ENCODE peak calls at places on chromosomes 16 and 17, in nine cellular contexts. O, S, D, A, B, L, H, N and F are unnamed samples.
A peak's percentile ranks its signal among the peaks of the same experiment; 100 is the strongest.

GRCh38 chr17:20189322-20189721 is 180.2 kb downstream of the SPECC1 start:
- DNase-seq in O (no peak), S (no peak), D (peak; percentile 85), A (no peak), B (no peak), L (no peak), H (peak; percentile 47), N (no peak), F (no peak)

GRCh38 chr16:86758932-86759331 is 180.6 kb downstream of the FOXL1 start:
- DNase-seq in O (no peak), S (no peak), D (no peak), A (no peak), B (no peak), L (no peak), H (no peak), N (no peak), F (no peak)

GRCh38 chr17:78924481-78925151 is 571 bp downstream of the TIMP2 start:
- DNase-seq in O (no peak), S (peak; percentile 26), D (peak; percentile 91), A (peak; percentile 58), B (peak; percentile 29), L (no peak), H (peak; percentile 20), N (no peak), F (no peak)

GRCh38 chr17:74008196-74008595 is 195.3 kb upstream of the RPL38 start:
- DNase-seq in O (no peak), S (peak; percentile 29), D (no peak), A (no peak), B (no peak), L (peak; percentile 33), H (peak; percentile 3), N (no peak), F (no peak)

GRCh38 chr16:50272111-50272571 is 5.8 kb downstream of the ADCY7 start:
- DNase-seq in O (no peak), S (no peak), D (peak; percentile 78), A (no peak), B (no peak), L (no peak), H (no peak), N (no peak), F (no peak)

GRCh38 chr16:61812251-61812650 is 224.0 kb downstream of the CDH8 start:
- DNase-seq in O (no peak), S (no peak), D (no peak), A (no peak), B (no peak), L (no peak), H (no peak), N (no peak), F (no peak)

GRCh38 chr16:86951831-86952598 is 365.2 kb downstream of the C16orf95 start:
- DNase-seq in O (no peak), S (peak; percentile 83), D (peak; percentile 97), A (peak; percentile 86), B (no peak), L (no peak), H (peak; percentile 88), N (peak; percentile 27), F (no peak)

GRCh38 chr16:2866422-2866821 is 8.5 kb upstream of the PRSS22 start:
- DNase-seq in O (no peak), S (no peak), D (no peak), A (no peak), B (no peak), L (no peak), H (no peak), N (no peak), F (no peak)

GRCh38 chr17:9087921-9088320 is 66.6 kb downstream of the NTN1 start:
- DNase-seq in O (no peak), S (no peak), D (no peak), A (no peak), B (no peak), L (no peak), H (no peak), N (no peak), F (no peak)

GRCh38 chr16:84559311-84559932 is 55.0 kb upstream of the MEAK7 start:
- DNase-seq in O (no peak), S (no peak), D (no peak), A (no peak), B (peak; percentile 92), L (no peak), H (peak; percentile 17), N (no peak), F (no peak)